ENCODE peak calls at places on chromosomes 11 and 22, in four cellular contexts. I, R, X and V are unnamed samples.

GRCh38 chr22:46738642-46738960 is 549 bp upstream of the CERK start:
- DNase-seq in I (no peak), R (no peak), X (no peak), V (no peak)

GRCh38 chr22:43637861-43638260 is 174.2 kb downstream of the EFCAB6 start:
- DNase-seq in I (no peak), R (no peak), X (no peak), V (no peak)

GRCh38 chr22:24601217-24602104 is 1.5 kb upstream of the GGT1 start:
- DNase-seq in I (no peak), R (no peak), X (no peak), V (no peak)

GRCh38 chr11:113926273-113927183 is 21.9 kb downstream of the HTR3B start:
- DNase-seq in I (peak), R (no peak), X (no peak), V (no peak)

GRCh38 chr22:23163665-23164064 is 16.6 kb upstream of the BCR start:
- DNase-seq in I (no peak), R (no peak), X (no peak), V (no peak)

GRCh38 chr11:120969993-120970392 is 53.9 kb upstream of the TBCEL start:
- DNase-seq in I (no peak), R (no peak), X (no peak), V (no peak)

GRCh38 chr11:8767466-8768142 is 85.0 kb downstream of the RPL27A start:
- DNase-seq in I (peak), R (no peak), X (no peak), V (no peak)

GRCh38 chr11:1293619-1294015 is 15.8 kb downstream of the TOLLIP start:
- DNase-seq in I (no peak), R (no peak), X (no peak), V (no peak)

GRCh38 chr22:21703684-21704316 is 31.8 kb downstream of the YPEL1 start:
- DNase-seq in I (no peak), R (no peak), X (no peak), V (no peak)

GRCh38 chr11:10373340-10373739 is 68.5 kb downstream of the ADM start:
- DNase-seq in I (peak), R (no peak), X (no peak), V (peak)

GRCh38 chr11:130179396-130180306 is 20.1 kb downstream of the ST14 start:
- DNase-seq in I (no peak), R (no peak), X (peak), V (peak)

GRCh38 chr22:25716637-25717036 is 25.4 kb upstream of the MYO18B start:
- DNase-seq in I (no peak), R (no peak), X (no peak), V (no peak)

GRCh38 chr11:70420008-70420464 is 21.7 kb downstream of the CTTN start:
- DNase-seq in I (peak), R (no peak), X (no peak), V (no peak)

GRCh38 chr11:117700551-117700950 is 96.5 kb downstream of the DSCAML1 start:
- DNase-seq in I (no peak), R (no peak), X (no peak), V (no peak)

GRCh38 chr11:73493838-73494598 is 103.9 kb downstream of the FAM168A start:
- DNase-seq in I (peak), R (no peak), X (no peak), V (no peak)

GRCh38 chr11:57213282-57214086 is 23.6 kb downstream of the APLNR start:
- DNase-seq in I (no peak), R (no peak), X (no peak), V (no peak)

GRCh38 chr22:30416403-30416802 is 9.2 kb upstream of the MTFP1 start:
- DNase-seq in I (no peak), R (no peak), X (no peak), V (no peak)

GRCh38 chr22:46997311-46997970 is 235.0 kb downstream of the TBC1D22A start:
- DNase-seq in I (no peak), R (no peak), X (no peak), V (no peak)

GRCh38 chr11:82874646-82875523 is 25.3 kb downstream of the PRCP start:
- DNase-seq in I (no peak), R (no peak), X (no peak), V (no peak)